ENCODE peak calls at places on chromosomes 13 and 19, in ten cellular contexts. H, X, E, Q, P, I, Y, N, K and B are unnamed samples.

GRCh38 chr13:61410669-61411297 is 4.9 kb downstream of the PCDH20 start:
- DNase-seq in P (no peak), I (no peak), K (no peak), N (no peak), Y (no peak), X (no peak), E (no peak), H (peak), Q (no peak), B (peak)

GRCh38 chr19:1884291-1884718 is 991 bp downstream of the ABHD17A start:
- DNase-seq in I (no peak), N (no peak), Q (no peak), P (peak), X (no peak), Y (no peak), E (no peak), H (no peak), K (no peak), B (peak)

GRCh38 chr19:45142728-45143115 is 18.1 kb downstream of the NKPD1 start:
- DNase-seq in K (no peak), H (no peak), X (peak), Y (no peak), Q (no peak), N (no peak), E (no peak), I (no peak), P (no peak), B (no peak)

GRCh38 chr13:104805346-104805745 is 1730.1 kb downstream of the EFNB2 start:
- DNase-seq in Q (no peak), N (no peak), I (no peak), H (no peak), X (no peak), K (no peak), E (no peak), Y (no peak), P (no peak), B (no peak)

GRCh38 chr13:49649244-49649962 is 21.1 kb downstream of the ARL11 start:
- DNase-seq in H (peak), P (no peak), X (no peak), Y (no peak), Q (no peak), I (no peak), K (no peak), E (no peak), N (no peak), B (peak)

GRCh38 chr19:11018179-11018578 is 57.3 kb downstream of the SMARCA4 start:
- DNase-seq in Q (no peak), P (no peak), X (no peak), Y (no peak), K (no peak), H (no peak), E (no peak), N (no peak), I (no peak), B (no peak)

GRCh38 chr13:42333613-42334328 is 61.8 kb downstream of the AKAP11 start:
- DNase-seq in K (no peak), I (no peak), E (no peak), H (peak), Y (no peak), Q (no peak), P (no peak), N (no peak), X (no peak), B (peak)

GRCh38 chr19:34215006-34215665 is 39.2 kb upstream of the GARRE1 start:
- DNase-seq in X (no peak), N (no peak), E (no peak), Y (no peak), Q (no peak), K (no peak), I (no peak), P (no peak), H (no peak), B (no peak)

GRCh38 chr13:44692173-44692713 is 116.1 kb upstream of the TSC22D1 start:
- DNase-seq in E (no peak), Y (no peak), X (no peak), K (no peak), Q (no peak), P (no peak), N (no peak), I (no peak), H (peak), B (peak)

GRCh38 chr13:40023608-40024577 is 368.4 kb downstream of the COG6 start:
- DNase-seq in K (no peak), P (no peak), E (no peak), Q (no peak), I (no peak), X (no peak), H (no peak), N (no peak), Y (no peak), B (no peak)

GRCh38 chr13:48600374-48601364 is 53.1 kb upstream of the CYSLTR2 start:
- DNase-seq in K (no peak), I (no peak), X (no peak), P (no peak), E (no peak), N (no peak), Y (no peak), H (peak), Q (no peak), B (no peak)

GRCh38 chr13:47903836-47904235 is 97.2 kb downstream of the SUCLA2 start:
- DNase-seq in E (no peak), X (no peak), K (no peak), Y (no peak), Q (no peak), P (no peak), I (no peak), N (no peak), H (peak), B (no peak)

GRCh38 chr19:42965204-42965603 is 28.2 kb upstream of the PSG7 start:
- DNase-seq in K (no peak), E (no peak), Q (no peak), N (no peak), I (no peak), P (no peak), X (no peak), Y (no peak), H (no peak), B (no peak)

GRCh38 chr13:101393140-101393539 is 23.2 kb downstream of the NALCN start:
- DNase-seq in P (no peak), N (no peak), Y (no peak), E (no peak), I (no peak), X (no peak), Q (no peak), H (no peak), K (no peak), B (no peak)

GRCh38 chr19:56126983-56127780 is 6.1 kb upstream of the ZNF787 start:
- DNase-seq in K (no peak), E (no peak), X (no peak), I (no peak), Y (no peak), Q (no peak), N (no peak), P (no peak), H (no peak), B (peak)